ENCODE peak calls at places on chromosomes 11 and 22, in five cellular contexts. W is non-pigmented ciliary epithelial cell, X is hypothalamus, C is NCI-H446, V is anterior cingulate cortex. S is an unnamed sample.

GRCh38 chr11:113350646-113351045 is 36.3 kb downstream of the TTC12 start:
- DNase-seq in W (no peak), X (no peak), C (peak; percentile 7), V (no peak), S (no peak)

GRCh38 chr11:3123316-3123715 is 41.8 kb downstream of the OSBPL5 start:
- DNase-seq in W (no peak), X (no peak), C (peak; percentile 85), V (peak; percentile 41), S (no peak)

GRCh38 chr11:93271596-93271995 is 58.9 kb upstream of the DEUP1 start:
- DNase-seq in W (no peak), X (no peak), C (no peak), V (no peak), S (no peak)

GRCh38 chr11:62402226-62402625 is 16.6 kb upstream of the SCGB1A1 start:
- DNase-seq in W (no peak), X (no peak), C (no peak), V (no peak), S (peak; percentile 19)

GRCh38 chr11:93591247-93591898 is 48.2 kb upstream of the SMCO4 start:
- DNase-seq in W (peak; percentile 43), X (no peak), C (no peak), V (no peak), S (no peak)

GRCh38 chr11:129249351-129249750 is 57.2 kb upstream of the ARHGAP32 start:
- DNase-seq in W (peak; percentile 68), X (no peak), C (no peak), V (no peak), S (no peak)

GRCh38 chr22:29301716-29302401 is 4.6 kb upstream of the GAS2L1 start:
- DNase-seq in W (no peak), X (no peak), C (no peak), V (no peak), S (no peak)

GRCh38 chr11:2837096-2837601 is 48.4 kb downstream of the CDKN1C start:
- DNase-seq in W (no peak), X (no peak), C (no peak), V (no peak), S (no peak)

GRCh38 chr11:128039140-128040021 is 548.0 kb downstream of the ETS1 start:
- DNase-seq in W (no peak), X (no peak), C (no peak), V (no peak), S (peak; percentile 30)

GRCh38 chr11:127651888-127652221 is 651.3 kb upstream of the KIRREL3 start:
- DNase-seq in W (no peak), X (no peak), C (no peak), V (no peak), S (no peak)

GRCh38 chr11:765025-765801 is 12.1 kb downstream of the GATD1 start:
- DNase-seq in W (no peak), X (no peak), C (no peak), V (no peak), S (peak; percentile 57)

GRCh38 chr11:95655544-95655943 is 134.0 kb downstream of the FAM76B start:
- DNase-seq in W (no peak), X (no peak), C (no peak), V (no peak), S (no peak)

GRCh38 chr22:30017375-30017774 is 62.9 kb upstream of the HORMAD2 start:
- DNase-seq in W (no peak), X (no peak), C (no peak), V (no peak), S (no peak)

GRCh38 chr11:44611088-44611487 is 45.6 kb downstream of the CD82 start:
- DNase-seq in W (no peak), X (no peak), C (no peak), V (no peak), S (no peak)

GRCh38 chr11:3160252-3161031 is 4.7 kb downstream of the OSBPL5 start:
- DNase-seq in W (peak; percentile 50), X (peak; percentile 28), C (no peak), V (peak; percentile 82), S (no peak)

GRCh38 chr11:108115495-108116140 is 5.7 kb upstream of the ACAT1 start:
- DNase-seq in W (peak; percentile 70), X (no peak), C (peak; percentile 97), V (peak; percentile 17), S (no peak)

GRCh38 chr11:102831128-102831708 is 12.2 kb downstream of the MMP3 start:
- DNase-seq in W (no peak), X (no peak), C (no peak), V (no peak), S (no peak)

GRCh38 chr11:126345759-126346585 is 9.5 kb upstream of the ST3GAL4 start:
- DNase-seq in W (peak; percentile 44), X (no peak), C (no peak), V (no peak), S (no peak)

GRCh38 chr11:126007263-126007662 is 55.4 kb downstream of the CDON start:
- DNase-seq in W (no peak), X (no peak), C (no peak), V (no peak), S (no peak)

GRCh38 chr11:14095882-14096281 is 133.4 kb downstream of the SPON1 start:
- DNase-seq in W (no peak), X (no peak), C (no peak), V (no peak), S (no peak)

GRCh38 chr22:35023692-35024363 is 42.1 kb upstream of the ISX start:
- DNase-seq in W (no peak), X (no peak), C (no peak), V (peak; percentile 37), S (peak; percentile 29)

GRCh38 chr22:32788884-32789624 is 12.5 kb upstream of the TIMP3 start:
- DNase-seq in W (no peak), X (no peak), C (no peak), V (no peak), S (no peak)

GRCh38 chr11:36619502-36619901 is 21.5 kb upstream of the RAG2 start:
- DNase-seq in W (no peak), X (no peak), C (no peak), V (no peak), S (no peak)

GRCh38 chr11:14376920-14377319 is 17.9 kb upstream of the RRAS2 start:
- DNase-seq in W (no peak), X (no peak), C (no peak), V (no peak), S (peak; percentile 36)

GRCh38 chr22:41094036-41094435 is 1.6 kb downstream of the EP300 start:
- DNase-seq in W (no peak), X (no peak), C (no peak), V (no peak), S (peak; percentile 23)

GRCh38 chr11:62108971-62109391 is 14.8 kb upstream of the INCENP start:
- DNase-seq in W (no peak), X (no peak), C (no peak), V (no peak), S (no peak)

GRCh38 chr11:67484847-67485311 is 2.1 kb downstream of the AIP start:
- DNase-seq in W (no peak), X (no peak), C (no peak), V (no peak), S (no peak)